ENCODE peak calls at places on chromosomes 5 and 9, in four cellular contexts. F is heart left ventricle, P is brain microvascular endothelial cell, Q is neural crest cell. C is an unnamed sample.

GRCh38 chr9:112970939-112971338 is 41.1 kb downstream of the ZNF883 start:
- DNase-seq in P (no peak), Q (no peak), F (no peak), C (no peak)

GRCh38 chr5:168908207-168908606 is 329.0 kb upstream of the PANK3 start:
- DNase-seq in F (peak), P (peak), Q (no peak), C (no peak)

GRCh38 chr5:155883966-155884555 is 442.9 kb upstream of the SGCD start:
- DNase-seq in F (no peak), Q (no peak), P (no peak), C (no peak)

GRCh38 chr9:91577540-91577939 is 153.9 kb upstream of the NFIL3 start:
- DNase-seq in Q (no peak), P (no peak), F (no peak), C (no peak)

GRCh38 chr9:3014164-3014563 is 170.3 kb upstream of the PUM3 start:
- DNase-seq in Q (no peak), F (no peak), P (no peak), C (no peak)

GRCh38 chr9:107983191-107983603 is 493.6 kb upstream of the KLF4 start:
- DNase-seq in F (no peak), P (peak), Q (no peak), C (no peak)

GRCh38 chr9:89731262-89731980 is 126.6 kb downstream of the GADD45G start:
- DNase-seq in F (no peak), Q (no peak), P (no peak), C (no peak)

GRCh38 chr5:152164860-152165259 is 240.2 kb upstream of the GLRA1 start:
- DNase-seq in F (no peak), Q (no peak), P (no peak), C (no peak)

GRCh38 chr5:150409638-150410523 is 2.8 kb downstream of the CD74 start:
- DNase-seq in F (peak), P (peak), Q (peak), C (peak)

GRCh38 chr5:107676702-107677101 is 6.0 kb upstream of the EFNA5 start:
- DNase-seq in Q (no peak), P (peak), F (no peak), C (no peak)

GRCh38 chr9:121107041-121107440 is 32.3 kb downstream of the CNTRL start:
- DNase-seq in Q (no peak), P (no peak), F (no peak), C (no peak)

GRCh38 chr5:54654211-54654610 is 136.7 kb downstream of the SNX18 start:
- DNase-seq in P (no peak), F (no peak), Q (no peak), C (no peak)

GRCh38 chr5:92695123-92696084 is 885.6 kb downstream of the NR2F1-AS1 start:
- DNase-seq in Q (no peak), F (no peak), P (no peak), C (no peak)

GRCh38 chr9:111994831-111995458 is 98.3 kb downstream of the UGCG start:
- DNase-seq in Q (no peak), P (no peak), F (no peak), C (no peak)

GRCh38 chr9:37034938-37035471 is 937 bp upstream of the PAX5 start:
- DNase-seq in P (no peak), Q (no peak), F (no peak), C (no peak)

GRCh38 chr9:5493597-5494511 is 16.5 kb upstream of the PDCD1LG2 start:
- DNase-seq in Q (no peak), P (peak), F (no peak), C (peak)

GRCh38 chr5:80881726-80882125 is 78.4 kb upstream of the RASGRF2 start:
- DNase-seq in Q (no peak), F (no peak), P (no peak), C (no peak)

GRCh38 chr5:155746340-155747038 is 580.5 kb upstream of the SGCD start:
- DNase-seq in Q (no peak), P (no peak), F (no peak), C (no peak)

GRCh38 chr5:17156463-17156862 is 61.0 kb upstream of the BASP1 start:
- DNase-seq in Q (no peak), P (peak), F (no peak), C (no peak)

GRCh38 chr9:125538092-125538473 is 168.9 kb downstream of the MAPKAP1 start:
- DNase-seq in P (peak), F (no peak), Q (no peak), C (no peak)

DNA sequence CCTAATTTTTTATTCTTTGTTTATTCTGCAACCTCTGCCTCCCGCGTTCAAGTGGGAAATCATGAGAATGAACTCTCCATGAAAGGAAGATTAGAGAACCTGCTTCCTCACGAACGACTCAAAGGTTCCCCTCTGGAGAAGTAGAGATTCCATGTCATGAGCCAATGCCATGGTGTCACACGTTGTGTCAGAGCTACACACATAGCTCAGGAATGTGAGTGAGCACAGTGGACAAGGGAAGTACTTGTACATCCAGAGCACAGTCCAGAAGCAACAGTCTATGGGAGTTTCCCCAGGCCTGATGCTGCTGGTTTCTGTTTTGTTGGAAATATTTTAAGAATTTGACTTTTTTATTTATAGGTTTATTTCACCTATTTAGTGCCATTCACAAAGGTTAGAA is 26.8 kb upstream of the PPP2CA start:
- DNase-seq in F (no peak), Q (no peak), P (peak), C (no peak)
- TF ChIP-seq CTCF in F (no peak), Q (no peak), P (no peak), C (no peak)

GRCh38 chr5:106454651-106455415 is 1215.9 kb downstream of the EFNA5 start:
- DNase-seq in Q (peak), P (peak), F (no peak), C (no peak)
- TF ChIP-seq CTCF in Q (peak), P (peak), F (no peak), C (no peak)

GRCh38 chr5:139901971-139902370 is 106.4 kb downstream of the PSD2 start:
- DNase-seq in Q (no peak), F (no peak), P (no peak), C (no peak)

GRCh38 chr5:139900546-139901250 is 105.1 kb downstream of the PSD2 start:
- DNase-seq in P (no peak), F (no peak), Q (no peak), C (no peak)

GRCh38 chr5:139898981-139899380 is 103.4 kb downstream of the PSD2 start:
- DNase-seq in P (no peak), F (no peak), Q (no peak), C (no peak)

GRCh38 chr5:139903450-139903804 is 107.8 kb downstream of the PSD2 start:
- DNase-seq in F (no peak), P (no peak), Q (no peak), C (no peak)

DNA sequence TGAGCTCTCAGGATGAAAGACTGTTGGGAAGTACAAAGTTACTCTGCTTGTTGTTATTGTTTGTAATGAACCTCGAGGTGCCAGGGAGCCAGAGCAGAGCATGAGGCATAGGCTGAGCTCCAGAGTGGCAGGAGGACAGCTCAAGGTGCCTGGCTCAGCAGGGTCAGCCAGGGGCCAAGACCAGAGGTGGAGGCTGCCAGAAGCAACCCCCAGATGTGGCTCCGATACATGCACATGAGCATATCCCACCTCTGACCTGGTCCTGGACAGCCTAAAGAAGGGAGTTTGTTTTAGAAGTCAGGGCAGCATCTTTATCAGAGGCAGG is 105.6 kb downstream of the PSD2 start:
- DNase-seq in F (no peak), Q (no peak), P (no peak), C (no peak)
- TF ChIP-seq CTCF in F (no peak), Q (no peak), P (no peak), C (no peak)

DNA sequence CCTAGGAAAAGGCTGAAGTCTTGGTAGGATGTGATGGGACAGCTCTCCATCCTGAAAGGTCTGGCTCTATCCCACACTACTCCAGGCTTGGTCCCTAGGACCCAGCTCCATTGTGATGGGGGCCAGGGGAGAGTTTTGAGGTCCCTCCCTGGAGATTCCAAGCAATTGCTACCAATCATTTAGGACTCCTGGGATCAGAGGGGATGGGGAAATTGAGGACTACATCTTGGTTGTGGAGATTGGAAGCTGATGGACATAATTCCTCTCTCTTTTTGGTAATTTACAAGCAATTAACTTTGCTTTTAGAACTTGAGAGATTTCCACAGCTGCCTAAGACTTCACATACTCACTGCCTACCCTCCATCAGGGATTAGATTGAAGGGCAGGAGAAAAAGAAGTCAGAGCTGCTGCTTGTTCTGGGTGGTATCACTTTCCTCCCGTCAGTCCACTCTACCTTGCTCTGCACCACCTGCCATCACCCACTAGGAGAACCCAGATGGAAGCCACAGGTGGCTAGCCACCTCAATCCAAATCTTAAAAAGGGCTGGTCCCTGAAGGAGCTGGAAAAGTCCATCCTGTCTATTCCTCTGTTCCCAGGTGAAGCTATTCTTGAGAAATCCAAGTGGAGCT is 10.6 kb downstream of the IRF1 start:
- DNase-seq in P (no peak), Q (no peak), F (no peak), C (no peak)
- TF ChIP-seq CTCF in P (no peak), Q (no peak), F (no peak), C (no peak)

GRCh38 chr5:142324871-142325676 is at the start of gene SPRY4:
- DNase-seq in Q (peak), F (peak), P (peak), C (peak)
- TF ChIP-seq CTCF in Q (peak), F (no peak), P (no peak), C (no peak)

DNA sequence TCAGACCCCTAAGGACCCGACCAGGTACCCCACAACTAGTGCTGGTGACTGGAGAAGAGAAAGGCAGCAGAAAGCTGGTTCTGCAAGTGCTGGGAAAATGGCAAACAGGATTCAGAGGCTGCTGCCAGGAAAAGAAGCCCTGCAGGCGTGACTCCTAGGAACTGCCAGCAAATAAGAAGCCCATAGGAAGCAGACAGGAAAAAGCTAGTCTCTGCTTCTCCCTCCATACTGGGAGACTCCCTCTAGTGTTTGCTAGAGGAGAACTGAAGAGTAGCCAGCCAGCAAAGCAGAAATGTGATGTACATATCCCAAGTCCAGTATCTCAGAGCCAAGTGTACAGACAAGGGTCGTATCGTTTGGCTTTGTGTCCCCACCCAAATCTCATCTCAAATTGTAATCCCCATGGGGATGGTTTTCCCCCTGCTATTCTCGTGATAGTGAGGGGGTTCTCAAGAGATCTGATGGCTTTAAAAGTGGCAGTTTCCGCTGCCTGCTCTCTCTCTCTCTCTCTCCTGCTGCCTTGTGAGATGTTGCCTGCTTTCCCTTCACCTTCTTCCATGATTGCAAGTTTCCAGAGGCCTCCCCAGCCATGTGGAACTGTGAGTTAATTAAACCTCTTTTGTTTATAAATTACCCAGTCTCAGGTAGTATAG is 38.1 kb upstream of the TUSC1 start:
- DNase-seq in P (peak), F (no peak), Q (peak), C (no peak)
- TF ChIP-seq CTCF in P (peak), F (peak), Q (peak), C (no peak)

DNA sequence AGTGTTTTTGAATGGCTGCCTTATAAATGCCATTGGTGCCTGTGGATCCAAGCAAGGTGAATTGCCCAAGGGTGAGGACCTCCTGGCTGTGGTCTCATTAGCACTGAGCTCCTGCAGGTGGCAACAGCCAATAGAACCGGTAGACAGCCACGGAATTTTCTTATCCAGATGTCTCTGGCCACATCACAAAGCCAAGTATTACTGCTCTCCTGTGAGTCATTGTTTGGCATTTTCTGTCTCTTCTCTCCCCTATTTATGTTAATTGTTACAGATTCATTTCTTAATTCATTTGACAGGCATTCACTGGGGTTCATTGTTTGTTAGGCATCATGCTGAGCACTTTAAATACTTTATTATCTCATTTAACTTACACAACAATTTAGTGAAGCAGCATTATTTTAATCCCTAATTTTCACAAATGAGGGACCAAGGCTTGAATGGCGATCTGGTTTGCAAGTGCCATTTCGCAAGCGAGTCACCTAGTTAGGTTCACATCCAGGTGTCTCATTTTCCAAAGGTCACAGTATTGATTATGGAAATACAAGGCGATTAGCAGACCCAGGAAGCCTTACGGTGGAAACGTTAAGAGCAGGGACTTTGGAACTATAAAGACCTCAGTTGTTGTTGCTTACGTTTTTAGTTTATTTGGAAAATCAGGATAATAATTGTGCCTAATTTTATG is 58.2 kb upstream of the DPYSL3 start:
- DNase-seq in F (no peak), Q (no peak), P (peak), C (no peak)
- TF ChIP-seq CTCF in F (no peak), Q (no peak), P (no peak), C (no peak)

GRCh38 chr9:95551406-95551805 is 34.6 kb upstream of the PTCH1 start:
- DNase-seq in F (no peak), P (no peak), Q (no peak), C (peak)
- TF ChIP-seq CTCF in F (no peak), P (no peak), Q (no peak), C (no peak)

GRCh38 chr5:127571314-127571713 is 53.9 kb downstream of the PRRC1 start:
- DNase-seq in Q (no peak), F (no peak), P (no peak), C (peak)

GRCh38 chr5:127571732-127572131 is 54.3 kb downstream of the PRRC1 start:
- DNase-seq in F (no peak), Q (no peak), P (no peak), C (peak)

GRCh38 chr5:127574852-127575679 is 57.6 kb downstream of the PRRC1 start:
- DNase-seq in Q (no peak), F (no peak), P (no peak), C (no peak)

GRCh38 chr5:127577458-127577857 is 60.0 kb downstream of the PRRC1 start:
- DNase-seq in F (no peak), P (no peak), Q (no peak), C (no peak)

DNA sequence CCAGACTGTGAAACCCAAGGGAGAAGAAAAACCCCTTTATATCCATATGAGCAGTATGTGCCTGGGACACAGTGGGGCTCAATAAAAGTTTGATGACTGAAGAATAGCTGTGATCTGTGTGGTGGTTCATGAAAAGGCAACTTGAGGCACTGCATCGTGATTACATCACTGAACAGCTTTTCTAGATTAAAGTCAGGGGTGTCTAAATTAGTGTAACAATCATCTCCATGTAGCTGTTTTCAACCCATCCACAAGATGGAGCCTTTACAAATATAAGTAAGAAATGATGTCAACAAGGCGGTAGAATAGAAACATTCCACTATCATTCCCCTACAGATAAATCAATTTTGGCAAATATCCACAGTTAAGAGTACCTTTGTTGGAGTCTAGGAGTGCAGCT is 55.5 kb downstream of the PRRC1 start:
- DNase-seq in Q (no peak), F (no peak), P (no peak), C (no peak)
- TF ChIP-seq CTCF in Q (no peak), F (no peak), P (peak), C (no peak)

DNA sequence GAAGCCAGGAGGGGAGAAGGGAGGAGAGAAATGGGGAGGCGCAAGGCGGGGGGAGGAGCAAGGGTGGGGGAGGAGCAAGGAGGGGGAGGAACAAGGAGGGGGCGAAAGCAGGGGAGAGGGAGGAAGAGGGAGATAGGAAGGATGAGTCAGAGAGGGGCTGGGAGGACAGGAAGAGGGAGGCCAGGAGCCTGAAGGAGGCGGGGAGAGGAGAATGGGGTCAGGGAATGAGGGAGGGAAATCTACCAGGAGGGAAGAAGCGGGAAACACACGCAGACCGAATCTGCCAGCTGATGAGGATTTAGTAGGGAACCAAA is 1.5 kb downstream of the IRX4 start:
- DNase-seq in Q (no peak), P (no peak), F (no peak), C (no peak)
- TF ChIP-seq CTCF in Q (no peak), P (no peak), F (no peak), C (no peak)

C was measured in GM20000.